ENCODE peak calls at places on chromosome 14, in seven cellular contexts. Q, I, P, Z, Y, U and J are unnamed samples.

GRCh38 chr14:77605392-77605978 is 11.0 kb downstream of the SPTLC2 start:
- DNase-seq in Q (no peak), I (no peak), P (no peak), Z (no peak), Y (no peak), U (no peak), J (no peak)

GRCh38 chr14:70378687-70379086 is 19.2 kb upstream of the COX16 start:
- DNase-seq in Q (no peak), I (no peak), P (no peak), Z (no peak), Y (no peak), U (no peak), J (no peak)

GRCh38 chr14:91414475-91415342 is 2.9 kb downstream of the CCDC88C start:
- DNase-seq in Q (no peak), I (no peak), P (no peak), Z (no peak), Y (no peak), U (no peak), J (no peak)

GRCh38 chr14:53450871-53451270 is 297.7 kb upstream of the DDHD1 start:
- DNase-seq in Q (peak), I (no peak), P (no peak), Z (no peak), Y (no peak), U (no peak), J (peak)

GRCh38 chr14:72479471-72479931 is 414.4 kb downstream of the DPF3 start:
- DNase-seq in Q (peak), I (peak), P (no peak), Z (no peak), Y (no peak), U (no peak), J (no peak)

GRCh38 chr14:50666772-50667490 is 1.2 kb downstream of the SAV1 start:
- DNase-seq in Q (peak), I (peak), P (no peak), Z (no peak), Y (no peak), U (no peak), J (peak)

GRCh38 chr14:68888883-68889282 is 90.2 kb downstream of the ACTN1 start:
- DNase-seq in Q (no peak), I (no peak), P (no peak), Z (no peak), Y (no peak), U (no peak), J (no peak)

GRCh38 chr14:55240526-55241178 is 30.6 kb upstream of the FBXO34 start:
- DNase-seq in Q (peak), I (no peak), P (no peak), Z (peak), Y (no peak), U (no peak), J (no peak)

GRCh38 chr14:55285048-55285652 is 13.9 kb downstream of the FBXO34 start:
- DNase-seq in Q (no peak), I (no peak), P (no peak), Z (no peak), Y (no peak), U (no peak), J (no peak)

GRCh38 chr14:58563981-58564380 is 73.8 kb upstream of the DACT1 start:
- DNase-seq in Q (no peak), I (no peak), P (no peak), Z (no peak), Y (no peak), U (no peak), J (no peak)

GRCh38 chr14:58566979-58567378 is 70.8 kb upstream of the DACT1 start:
- DNase-seq in Q (no peak), I (no peak), P (no peak), Z (no peak), Y (no peak), U (no peak), J (no peak)

GRCh38 chr14:58571256-58571655 is 66.5 kb upstream of the DACT1 start:
- DNase-seq in Q (no peak), I (no peak), P (no peak), Z (no peak), Y (no peak), U (no peak), J (no peak)

GRCh38 chr14:58560208-58560607 is 77.6 kb upstream of the DACT1 start:
- DNase-seq in Q (no peak), I (no peak), P (no peak), Z (no peak), Y (no peak), U (no peak), J (peak)

DNA sequence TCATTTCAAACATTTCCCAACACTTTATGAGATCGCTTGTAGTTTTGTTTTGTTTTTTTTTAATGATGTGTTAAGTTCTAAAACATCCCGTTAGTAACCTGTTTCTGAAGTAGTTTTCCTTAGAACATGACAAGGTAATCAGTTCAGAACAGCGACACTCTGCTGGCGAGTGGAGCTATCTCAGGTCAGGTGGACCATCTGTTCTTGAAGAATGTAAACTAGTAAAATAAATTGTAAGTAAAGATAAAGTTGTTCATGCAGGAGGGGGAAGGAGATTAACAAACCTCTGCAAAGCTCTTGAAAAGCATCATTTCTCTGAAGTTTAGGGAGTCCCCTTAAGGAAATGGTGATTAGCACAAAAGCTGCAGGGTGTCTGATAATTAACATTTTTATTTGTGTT is 71.9 kb upstream of the DACT1 start:
- DNase-seq in Q (no peak), I (no peak), P (no peak), Z (no peak), Y (no peak), U (no peak), J (no peak)
- TF ChIP-seq CTCF in Q (no peak), I (no peak), P (no peak), Z (no peak), Y (no peak), U (no peak), J (no peak)

GRCh38 chr14:78790262-78790661 is 620.1 kb downstream of the NRXN3 start:
- DNase-seq in Q (no peak), I (no peak), P (no peak), Z (no peak), Y (no peak), U (no peak), J (peak)
- TF ChIP-seq CTCF in Q (no peak), I (peak), P (no peak), Z (no peak), Y (no peak), U (peak), J (no peak)

GRCh38 chr14:99035268-99035667 is 236.7 kb downstream of the BCL11B start:
- DNase-seq in Q (peak), I (peak), P (no peak), Z (no peak), Y (no peak), U (no peak), J (peak)

GRCh38 chr14:99035712-99036593 is 236.0 kb downstream of the BCL11B start:
- DNase-seq in Q (peak), I (peak), P (peak), Z (peak), Y (peak), U (peak), J (peak)

GRCh38 chr14:99036594-99037293 is 235.3 kb downstream of the BCL11B start:
- DNase-seq in Q (no peak), I (no peak), P (no peak), Z (no peak), Y (peak), U (no peak), J (no peak)

GRCh38 chr14:99033951-99034350 is 238.0 kb downstream of the BCL11B start:
- DNase-seq in Q (no peak), I (no peak), P (no peak), Z (no peak), Y (no peak), U (no peak), J (no peak)

GRCh38 chr14:99034711-99035171 is 237.3 kb downstream of the BCL11B start:
- DNase-seq in Q (no peak), I (no peak), P (no peak), Z (no peak), Y (peak), U (no peak), J (no peak)
- TF ChIP-seq CTCF in Q (no peak), I (no peak), P (no peak), Z (no peak), Y (no peak), U (no peak), J (no peak)

GRCh38 chr14:75456069-75457023 is 28.5 kb downstream of the JDP2 start:
- DNase-seq in Q (no peak), I (no peak), P (peak), Z (no peak), Y (no peak), U (no peak), J (no peak)

GRCh38 chr14:75452324-75452723 is 24.5 kb downstream of the JDP2 start:
- DNase-seq in Q (peak), I (no peak), P (no peak), Z (no peak), Y (peak), U (no peak), J (no peak)

GRCh38 chr14:75452900-75453816 is 25.3 kb downstream of the JDP2 start:
- DNase-seq in Q (peak), I (peak), P (no peak), Z (peak), Y (no peak), U (peak), J (peak)

GRCh38 chr14:75454963-75455546 is 27.2 kb downstream of the JDP2 start:
- DNase-seq in Q (peak), I (peak), P (no peak), Z (no peak), Y (no peak), U (no peak), J (peak)

DNA sequence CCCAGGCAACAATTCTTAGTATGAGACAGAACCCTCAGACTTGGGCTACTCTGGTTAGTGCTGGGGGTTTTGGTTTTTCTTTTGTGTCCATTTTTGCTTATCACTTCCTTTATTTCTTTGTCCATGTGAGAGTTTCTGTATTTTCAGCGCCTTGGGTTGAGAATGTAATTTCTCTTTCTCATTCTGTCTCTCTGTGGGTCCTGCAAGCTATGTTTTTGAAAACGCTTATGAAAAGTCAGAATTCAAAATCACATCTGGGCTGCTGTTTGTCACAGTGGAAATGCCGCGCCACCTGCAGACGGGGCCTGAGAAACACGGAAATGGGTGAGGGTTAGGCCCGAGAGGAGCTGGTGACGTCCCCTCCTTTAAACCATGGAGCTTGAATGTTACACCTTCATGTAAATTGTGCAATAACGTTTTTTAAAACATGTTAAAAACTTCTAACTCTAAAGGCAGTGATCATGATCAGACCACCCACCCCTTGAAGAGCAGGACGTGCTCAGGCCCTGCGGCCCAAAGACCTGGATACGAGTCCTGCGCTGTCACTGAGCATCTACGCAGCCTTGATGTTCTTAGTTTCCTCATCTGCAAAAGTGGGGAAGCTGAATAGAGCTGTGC is 26.1 kb downstream of the JDP2 start:
- DNase-seq in Q (no peak), I (no peak), P (no peak), Z (no peak), Y (no peak), U (no peak), J (no peak)
- TF ChIP-seq CTCF in Q (no peak), I (no peak), P (no peak), Z (no peak), Y (no peak), U (no peak), J (no peak)

DNA sequence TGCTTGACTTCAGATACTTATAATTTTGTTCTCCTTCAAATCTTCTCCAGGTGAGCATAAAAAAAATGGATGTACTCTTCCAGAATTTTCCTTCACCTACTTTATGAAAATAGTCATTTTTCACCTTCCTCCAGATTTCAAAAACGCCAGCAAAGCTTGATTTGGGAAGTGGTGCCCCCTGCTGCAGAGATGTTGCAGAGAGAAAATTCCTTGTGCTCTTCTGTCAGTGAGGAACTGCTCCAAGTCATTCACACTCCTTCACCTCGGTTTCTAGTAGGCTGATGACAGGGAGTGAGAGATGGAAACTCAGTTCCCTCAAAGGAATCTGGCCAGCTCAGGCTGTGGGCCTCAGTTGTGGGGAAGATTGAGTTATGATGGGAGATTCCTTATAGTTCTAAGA is 24.2 kb upstream of the RNASE3 start:
- DNase-seq in Q (no peak), I (no peak), P (no peak), Z (no peak), Y (no peak), U (no peak), J (peak)
- TF ChIP-seq CTCF in Q (peak), I (peak), P (no peak), Z (peak), Y (no peak), U (peak), J (peak)

DNA sequence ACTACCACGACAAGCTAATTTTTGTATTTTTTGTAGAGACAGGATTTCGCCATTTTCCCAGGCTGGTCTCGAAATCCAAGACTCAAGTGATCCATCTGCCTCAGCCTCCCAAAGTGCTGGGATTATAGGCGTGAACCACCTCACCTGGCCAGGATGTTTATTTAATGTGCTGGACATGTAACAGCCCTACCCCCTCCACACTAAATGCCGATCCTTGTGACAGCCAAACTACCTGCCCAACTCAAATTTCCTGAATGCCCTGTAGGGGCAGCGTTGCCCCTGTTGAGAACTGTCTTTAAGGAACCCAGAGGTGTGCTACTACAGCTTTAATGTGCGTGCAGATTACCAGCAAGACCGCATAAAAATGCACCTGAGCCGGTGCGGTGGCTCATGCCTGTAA is 48.1 kb downstream of the KCNK13 start:
- DNase-seq in Q (no peak), I (no peak), P (no peak), Z (no peak), Y (no peak), U (no peak), J (peak)
- TF ChIP-seq CTCF in Q (peak), I (peak), P (no peak), Z (peak), Y (no peak), U (peak), J (peak)

DNA sequence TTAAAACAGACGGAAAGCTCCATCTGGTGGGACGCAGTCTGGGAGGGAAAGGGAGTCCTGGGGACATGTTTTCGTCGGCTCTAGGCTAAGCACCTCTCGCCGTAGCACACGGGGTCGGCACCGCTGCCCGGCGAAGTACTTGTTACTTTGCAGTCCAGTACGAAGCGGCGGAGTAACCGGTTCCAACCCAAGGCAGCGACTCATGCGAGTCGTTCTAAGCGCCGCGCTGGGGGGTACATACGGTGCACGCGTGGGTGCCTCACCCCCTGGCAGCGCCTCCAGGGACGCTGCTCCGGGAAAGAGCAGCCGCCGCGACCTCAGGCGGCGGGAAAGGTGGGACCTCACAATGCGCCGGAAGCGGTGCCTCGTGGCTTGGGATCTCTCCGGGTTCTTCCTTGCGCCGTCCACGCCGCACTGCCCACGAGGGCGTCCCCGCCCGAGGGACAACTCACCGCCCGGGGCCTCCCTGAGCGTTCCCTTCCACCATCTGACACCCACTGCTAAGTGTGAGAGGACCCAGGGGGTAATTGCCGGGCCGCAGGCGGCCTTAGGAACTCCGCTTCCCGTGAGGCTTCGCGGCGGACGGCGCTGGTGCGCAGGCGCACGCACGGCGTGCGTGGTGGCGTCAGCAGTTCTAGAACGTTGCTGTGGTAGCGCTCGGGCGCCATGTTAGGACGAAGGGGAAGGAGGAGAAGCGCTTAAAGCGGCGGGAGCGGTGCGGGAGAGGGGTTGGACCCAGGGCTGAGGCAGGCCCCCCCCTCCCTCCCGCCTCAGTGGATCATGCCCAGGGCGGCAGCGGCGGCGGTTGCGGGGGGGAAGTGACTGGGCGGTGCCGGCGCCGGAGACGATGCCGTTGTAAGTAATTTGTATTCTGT is at the start of gene PAPOLA:
- DNase-seq in Q (peak), I (peak), P (peak), Z (peak), Y (peak), U (peak), J (peak)
- TF ChIP-seq CTCF in Q (peak), I (no peak), P (no peak), Z (no peak), Y (peak), U (no peak), J (peak)